ENCODE peak calls at places on chromosome 13, in ten cellular contexts. A is AG08395; I is activated CD8-positive, alpha-beta T cell treated with anti-CD3 and anti-CD28 coated beads for 36 hours; L is neural crest cell; J is stimulated activated CD4-positive, alpha-beta T cell treated with anti-CD3 and anti-CD28 coated beads, Interleukin-2, amount 100 ng/mL, for 48 hours; K is stimulated activated CD8-positive, alpha-beta memory T cell treated with anti-CD3 and anti-CD28 coated beads, Interleukin-15, amount 100 ng/mL, for 24 hours; F is cardiac muscle cell; D is EH; H is Karpas-422; N is activated naive CD4-positive, alpha-beta T cell treated with Interleukin-2 at 50 U/mL for 16 hours. W is an unnamed sample.

GRCh38 chr13:98207411-98207810 is 30.3 kb upstream of the RNF113B start:
- DNase-seq in A (no peak), I (no peak), L (no peak), J (no peak), K (no peak), F (peak; percentile 79), D (peak; percentile 75), H (no peak), N (no peak), W (no peak)

GRCh38 chr13:39888865-39889810 is 233.7 kb downstream of the COG6 start:
- DNase-seq in A (peak; percentile 33), I (no peak), L (no peak), J (no peak), K (no peak), F (no peak), D (peak; percentile 25), H (no peak), N (no peak), W (no peak)

GRCh38 chr13:59755647-59756290 is 408.0 kb downstream of the DIAPH3 start:
- DNase-seq in A (no peak), I (no peak), L (no peak), J (no peak), K (no peak), F (no peak), D (peak; percentile 34), H (no peak), N (no peak), W (no peak)

GRCh38 chr13:34967851-34968562 is 25.9 kb downstream of the NBEA start:
- DNase-seq in A (no peak), I (no peak), L (no peak), J (no peak), K (no peak), F (no peak), D (no peak), H (no peak), N (no peak), W (no peak)

GRCh38 chr13:29607465-29607864 is 12.0 kb upstream of the SLC7A1 start:
- DNase-seq in A (peak; percentile 35), I (no peak), L (no peak), J (no peak), K (no peak), F (no peak), D (peak; percentile 76), H (no peak), N (no peak), W (no peak)

GRCh38 chr13:21671793-21672680 is 1.2 kb downstream of the FGF9 start:
- DNase-seq in A (no peak), I (no peak), L (no peak), J (no peak), K (no peak), F (peak; percentile 16), D (no peak), H (no peak), N (no peak), W (no peak)

GRCh38 chr13:23321534-23322241 is 111.8 kb downstream of the SACS start:
- DNase-seq in A (peak; percentile 88), I (peak; percentile 46), L (no peak), J (no peak), K (no peak), F (no peak), D (peak; percentile 98), H (peak; percentile 27), N (peak; percentile 12), W (no peak)

GRCh38 chr13:77374339-77374738 is 47.4 kb upstream of the MYCBP2 start:
- DNase-seq in A (no peak), I (no peak), L (no peak), J (no peak), K (no peak), F (no peak), D (no peak), H (no peak), N (no peak), W (no peak)

GRCh38 chr13:23430664-23431063 is 2.8 kb downstream of the SACS start:
- DNase-seq in A (no peak), I (no peak), L (no peak), J (no peak), K (no peak), F (no peak), D (no peak), H (no peak), N (no peak), W (no peak)

GRCh38 chr13:44061876-44062275 is 182.2 kb downstream of the LACC1 start:
- DNase-seq in A (no peak), I (no peak), L (no peak), J (no peak), K (no peak), F (no peak), D (no peak), H (no peak), N (no peak), W (no peak)

GRCh38 chr13:100825551-100825950 is 151.0 kb upstream of the TMTC4 start:
- DNase-seq in A (peak; percentile 71), I (no peak), L (no peak), J (no peak), K (no peak), F (no peak), D (peak; percentile 6), H (no peak), N (no peak), W (no peak)

GRCh38 chr13:72990883-72991282 is 67.9 kb upstream of the KLF5 start:
- DNase-seq in A (no peak), I (no peak), L (no peak), J (no peak), K (no peak), F (no peak), D (peak; percentile 6), H (no peak), N (no peak), W (no peak)

GRCh38 chr13:94462670-94463069 is 16.8 kb downstream of the DCT start:
- DNase-seq in A (no peak), I (no peak), L (no peak), J (no peak), K (no peak), F (no peak), D (no peak), H (no peak), N (no peak), W (no peak)

GRCh38 chr13:69180025-69180424 is 927.6 kb upstream of the ATXN8OS start:
- DNase-seq in A (no peak), I (no peak), L (no peak), J (no peak), K (no peak), F (no peak), D (no peak), H (no peak), N (no peak), W (no peak)

GRCh38 chr13:39836038-39836437 is 180.6 kb downstream of the COG6 start:
- DNase-seq in A (no peak), I (no peak), L (no peak), J (no peak), K (no peak), F (no peak), D (no peak), H (no peak), N (no peak), W (no peak)

GRCh38 chr13:48496271-48496670 is 36.6 kb downstream of the RCBTB2 start:
- DNase-seq in A (no peak), I (no peak), L (no peak), J (no peak), K (no peak), F (no peak), D (no peak), H (no peak), N (no peak), W (no peak)

GRCh38 chr13:25662516-25662915 is 290.7 kb downstream of the ATP8A2 start:
- DNase-seq in A (no peak), I (no peak), L (no peak), J (no peak), K (no peak), F (no peak), D (no peak), H (no peak), N (no peak), W (no peak)

W was measured in colonic mucosa.